ENCODE peak calls at places on chromosomes 1 and 21, in eight cellular contexts. L is left lobe of liver; B is left cardiac atrium; U is memory B cell; G is right cardiac atrium; I is activated CD4-positive, alpha-beta T cell treated with anti-CD3 and anti-CD28 coated beads for 36 hours; N is WTC11; A is activated B cell treated with CpG ODN at 0.5 μM for 24 hours. W is an unnamed sample.

GRCh38 chr1:160993544-160993943 is 27.4 kb downstream of the F11R start:
- ATAC-seq in L (peak), B (no peak), U (no peak), G (peak), I (peak), N (no peak), A (no peak), W (peak)

GRCh38 chr1:100609849-100610248 is 71.9 kb downstream of the GPR88 start:
- ATAC-seq in L (no peak), B (no peak), U (no peak), G (no peak), I (no peak), N (no peak), A (no peak), W (no peak)

GRCh38 chr1:171226757-171227370 is 21.4 kb upstream of the FMO1 start:
- ATAC-seq in L (peak), B (peak), U (peak), G (peak), I (peak), N (peak), A (peak), W (peak)

GRCh38 chr1:201970334-201971159 is 11.9 kb upstream of the RNPEP start:
- ATAC-seq in L (no peak), B (no peak), U (no peak), G (no peak), I (no peak), N (no peak), A (no peak), W (no peak)

GRCh38 chr1:30731109-30731805 is 7.9 kb upstream of the MATN1 start:
- ATAC-seq in L (no peak), B (no peak), U (no peak), G (no peak), I (peak), N (no peak), A (no peak), W (no peak)

GRCh38 chr1:42730988-42731387 is 9.0 kb downstream of the CLDN19 start:
- ATAC-seq in L (no peak), B (no peak), U (peak), G (no peak), I (peak), N (no peak), A (no peak), W (no peak)

GRCh38 chr1:197814306-197814705 is 39.0 kb upstream of the DENND1B start:
- ATAC-seq in L (no peak), B (no peak), U (no peak), G (no peak), I (no peak), N (peak), A (no peak), W (no peak)

GRCh38 chr21:40553781-40554180 is 293.2 kb downstream of the DSCAM start:
- ATAC-seq in L (no peak), B (no peak), U (no peak), G (no peak), I (no peak), N (no peak), A (no peak), W (no peak)

GRCh38 chr1:169521226-169521625 is 35.5 kb upstream of the SLC19A2 start:
- ATAC-seq in L (no peak), B (no peak), U (no peak), G (no peak), I (no peak), N (no peak), A (no peak), W (no peak)

GRCh38 chr1:171935086-171935485 is 93.8 kb downstream of the DNM3 start:
- ATAC-seq in L (no peak), B (no peak), U (no peak), G (no peak), I (no peak), N (no peak), A (no peak), W (no peak)

GRCh38 chr1:201500670-201501120 is 6.2 kb downstream of the CSRP1 start:
- ATAC-seq in L (peak), B (peak), U (no peak), G (peak), I (no peak), N (peak), A (no peak), W (no peak)

GRCh38 chr1:58783993-58784757 is at the start of gene JUN:
- ATAC-seq in L (peak), B (peak), U (peak), G (peak), I (peak), N (peak), A (peak), W (peak)

GRCh38 chr1:101453844-101454243 is 217.0 kb downstream of the S1PR1 start:
- ATAC-seq in L (no peak), B (no peak), U (peak), G (no peak), I (peak), N (no peak), A (no peak), W (no peak)

GRCh38 chr1:162682013-162682419 is 49.8 kb downstream of the DDR2 start:
- ATAC-seq in L (peak), B (peak), U (no peak), G (peak), I (no peak), N (no peak), A (no peak), W (no peak)

GRCh38 chr21:25169370-25169769 is 437.9 kb downstream of the MRPL39 start:
- ATAC-seq in L (no peak), B (no peak), U (no peak), G (no peak), I (no peak), N (no peak), A (no peak), W (no peak)

GRCh38 chr1:66332524-66332853 is 201.5 kb upstream of the SGIP1 start:
- ATAC-seq in L (peak), B (peak), U (no peak), G (peak), I (peak), N (peak), A (no peak), W (peak)

GRCh38 chr1:173112129-173112528 is 61.4 kb upstream of the TNFSF18 start:
- ATAC-seq in L (no peak), B (no peak), U (peak), G (no peak), I (no peak), N (no peak), A (peak), W (no peak)

GRCh38 chr1:212858461-212859265 is 588 bp downstream of the FLVCR1 start:
- ATAC-seq in L (peak), B (peak), U (peak), G (peak), I (peak), N (no peak), A (no peak), W (peak)

GRCh38 chr1:12778061-12778460 is 4.5 kb downstream of the PRAMEF12 start:
- ATAC-seq in L (no peak), B (no peak), U (no peak), G (no peak), I (no peak), N (no peak), A (no peak), W (no peak)

GRCh38 chr1:66510407-66510806 is 23.5 kb upstream of the SGIP1 start:
- ATAC-seq in L (no peak), B (no peak), U (no peak), G (no peak), I (no peak), N (no peak), A (no peak), W (no peak)

GRCh38 chr1:212124891-212125582 is 89.5 kb downstream of the DTL start:
- ATAC-seq in L (peak), B (no peak), U (no peak), G (peak), I (peak), N (no peak), A (no peak), W (no peak)

GRCh38 chr21:28587748-28588147 is 404.9 kb downstream of the LTN1 start:
- ATAC-seq in L (no peak), B (no peak), U (no peak), G (no peak), I (no peak), N (no peak), A (no peak), W (no peak)

W was measured in SK-N-SH treated with all-trans-retinoic acid at 6 μM for 48 hours.